ENCODE peak calls at places on chromosomes 3 and 15, in nine cellular contexts. H is prostate gland, S is suprapubic skin, J is spleen, X is GM23338, E is sigmoid colon, U is HL-60, P is endothelial cell of umbilical vein, M is HCT116. G is an unnamed sample. For H3K27me3, the result is how much of the 10 kb centered on the place peaks cover.

GRCh38 chr15:70502576-70502975 is 260.8 kb downstream of the UACA start:
- DNase-seq in H (no peak), S (no peak), J (peak), X (no peak), E (no peak), U (no peak), P (no peak), M (no peak), G (no peak)

GRCh38 chr15:56794923-56795329 is 61.6 kb upstream of the ZNF280D start:
- DNase-seq in H (no peak), S (no peak), J (no peak), X (no peak), E (no peak), U (no peak), P (no peak), M (no peak), G (no peak)

GRCh38 chr15:68641376-68641775 is 62.6 kb downstream of the CORO2B start:
- DNase-seq in H (no peak), S (peak), J (peak), X (no peak), E (peak), U (no peak), P (no peak), M (no peak), G (peak)

GRCh38 chr3:65350786-65351476 is 663.1 kb upstream of the ADAMTS9 start:
- DNase-seq in H (no peak), S (no peak), J (no peak), X (no peak), E (no peak), U (no peak), P (no peak), M (no peak), G (no peak)

GRCh38 chr15:51738553-51738952 is 1.1 kb upstream of the LYSMD2 start:
- DNase-seq in H (no peak), S (no peak), J (no peak), X (no peak), E (no peak), U (no peak), P (no peak), M (no peak), G (no peak)

GRCh38 chr3:195836736-195837135 is 25.0 kb upstream of the MUC4 start:
- DNase-seq in H (no peak), S (no peak), J (no peak), X (no peak), E (no peak), U (no peak), P (no peak), M (no peak), G (no peak)

GRCh38 chr3:72255736-72256559 is 471.0 kb upstream of the PROK2 start:
- DNase-seq in H (peak), S (no peak), J (peak), X (peak), E (peak), U (no peak), P (peak), M (no peak), G (peak)

GRCh38 chr3:139310474-139310933 is 33.3 kb upstream of the MRPS22 start:
- DNase-seq in H (no peak), S (no peak), J (no peak), X (no peak), E (no peak), U (no peak), P (no peak), M (peak), G (no peak)

GRCh38 chr3:56980798-56981390 is 79.6 kb upstream of the SPATA12 start:
- DNase-seq in H (no peak), S (no peak), J (no peak), X (no peak), E (no peak), U (peak), P (peak), M (peak), G (no peak)

GRCh38 chr3:112333386-112334334 is 704 bp downstream of the CD200 start:
- DNase-seq in H (peak), S (no peak), J (peak), X (peak), E (no peak), U (no peak), P (peak), M (no peak), G (no peak)

GRCh38 chr3:40302784-40303183 is 6.7 kb upstream of the EIF1B start:
- DNase-seq in H (no peak), S (no peak), J (no peak), X (no peak), E (no peak), U (no peak), P (no peak), M (no peak), G (no peak)

GRCh38 chr3:11499144-11499543 is 144.6 kb downstream of the VGLL4 start:
- DNase-seq in H (no peak), S (no peak), J (no peak), X (no peak), E (no peak), U (no peak), P (peak), M (no peak), G (no peak)

GRCh38 chr15:27671794-27672438 is 427.2 kb downstream of the OCA2 start:
- DNase-seq in H (no peak), S (no peak), J (no peak), X (no peak), E (no peak), U (no peak), P (no peak), M (no peak), G (no peak)

GRCh38 chr15:36682091-36682490 is 102.7 kb downstream of the CDIN1 start:
- DNase-seq in H (no peak), S (no peak), J (no peak), X (no peak), E (no peak), U (no peak), P (peak), M (no peak), G (no peak)

GRCh38 chr3:150555859-150556436 is 9.4 kb downstream of the EIF2A start:
- DNase-seq in H (no peak), S (no peak), J (no peak), X (no peak), E (no peak), U (no peak), P (peak), M (no peak), G (no peak)

GRCh38 chr3:189967254-189967865 is 153.3 kb downstream of the P3H2 start:
- DNase-seq in H (peak), S (no peak), J (no peak), X (peak), E (no peak), U (peak), P (peak), M (peak), G (no peak)

GRCh38 chr3:127027811-127028548 is 45.1 kb downstream of the PLXNA1 start:
- DNase-seq in H (no peak), S (no peak), J (no peak), X (no peak), E (no peak), U (no peak), P (no peak), M (no peak), G (no peak)
- TF ChIP-seq POLR2AphosphoS5 in H (no peak), S (no peak), J (peak), X (no peak), E (no peak), U (no peak), P (no peak), M (no peak), G (no peak)

GRCh38 chr3:144343343-144343742 is 371.7 kb downstream of the DIPK2A start:
- DNase-seq in H (no peak), S (no peak), J (no peak), X (no peak), E (no peak), U (no peak), P (no peak), M (no peak), G (no peak)
- H3K27me3 ChIP-seq in H (under half), S (under half), J (under half), X (under half), E (under half), U (under half), P (under half), M (under half), G (under half)

GRCh38 chr3:119557874-119558264 is 1.5 kb downstream of the CD80 start:
- DNase-seq in H (no peak), S (no peak), J (no peak), X (no peak), E (no peak), U (no peak), P (no peak), M (no peak), G (no peak)

GRCh38 chr3:119555309-119555735 is 4.1 kb downstream of the CD80 start:
- DNase-seq in H (no peak), S (no peak), J (peak), X (no peak), E (no peak), U (no peak), P (peak), M (no peak), G (no peak)

GRCh38 chr3:119558528-119559339 is 680 bp downstream of the CD80 start:
- DNase-seq in H (no peak), S (no peak), J (no peak), X (no peak), E (no peak), U (no peak), P (no peak), M (no peak), G (no peak)

GRCh38 chr3:119555929-119556328 is 3.5 kb downstream of the CD80 start:
- DNase-seq in H (no peak), S (no peak), J (no peak), X (no peak), E (no peak), U (no peak), P (no peak), M (no peak), G (no peak)

GRCh38 chr3:119557192-119557873 is 2.1 kb downstream of the CD80 start:
- DNase-seq in H (no peak), S (no peak), J (no peak), X (no peak), E (no peak), U (no peak), P (no peak), M (no peak), G (no peak)
- H3K4me3 ChIP-seq in H (no peak), S (no peak), J (no peak), X (no peak), E (no peak), U (no peak), P (no peak), M (no peak), G (no peak)

DNA sequence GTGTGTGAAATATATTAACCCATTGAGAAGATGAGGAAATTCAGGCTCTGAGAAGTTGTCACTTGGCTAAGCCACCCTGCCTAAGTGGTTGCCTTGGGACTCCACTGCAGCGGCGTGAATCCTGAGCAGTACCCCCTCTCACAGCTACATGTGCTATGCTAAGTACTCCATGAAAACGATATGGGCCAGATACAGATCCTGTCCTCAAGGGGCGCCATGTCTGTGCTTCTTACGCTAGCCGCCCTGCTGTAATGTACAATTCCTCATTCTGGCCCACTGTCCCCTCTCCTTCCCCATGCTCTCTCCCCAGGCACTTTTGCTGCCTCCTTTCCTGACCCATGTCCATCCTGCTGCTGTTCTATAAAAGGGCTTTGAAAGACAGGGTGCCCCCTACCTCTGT is 140.3 kb downstream of the FEZF2 start:
- DNase-seq in H (no peak), S (no peak), J (no peak), X (peak), E (no peak), U (no peak), P (no peak), M (no peak), G (no peak)
- TF ChIP-seq POLR2AphosphoS5 in H (no peak), S (no peak), J (no peak), X (no peak), E (no peak), U (no peak), P (no peak), M (no peak), G (no peak)

DNA sequence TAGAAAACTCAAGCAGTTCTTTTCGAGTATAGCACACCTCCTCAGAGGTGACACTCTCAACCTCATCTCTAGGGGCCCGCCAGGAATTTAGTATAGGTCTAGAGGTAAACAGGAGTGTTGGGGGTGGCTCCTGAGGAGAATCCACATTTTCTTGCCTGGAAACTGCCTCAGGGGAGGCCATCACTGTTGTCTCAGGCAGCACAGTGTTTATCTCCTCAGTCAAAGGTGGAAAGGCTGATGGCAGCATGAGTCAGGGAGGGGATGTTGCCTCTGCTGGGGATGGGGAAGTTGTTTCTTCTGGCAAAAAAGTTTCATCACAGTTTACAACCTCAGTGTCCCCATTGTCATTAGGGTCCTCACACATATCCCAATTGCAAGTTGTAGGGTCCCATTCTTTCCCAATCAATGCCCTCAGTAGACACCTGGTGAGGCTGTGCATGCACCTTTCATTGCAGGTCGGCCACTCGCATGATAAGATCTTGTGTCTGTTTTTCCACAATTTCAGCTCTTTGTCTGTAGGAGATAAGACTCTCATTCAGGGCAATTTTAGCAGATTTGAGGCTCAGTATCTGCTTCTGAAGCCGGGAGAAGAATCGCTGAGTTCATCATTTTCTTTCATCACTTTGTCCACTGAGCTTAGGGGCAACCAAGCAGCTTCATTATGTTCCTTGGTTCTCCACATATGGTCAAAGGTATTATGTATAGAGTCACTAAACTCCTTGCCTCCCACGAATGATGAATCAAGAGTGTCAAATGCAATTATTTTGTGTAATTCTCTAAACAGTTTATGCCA is 25.8 kb downstream of the NAALADL2 start:
- DNase-seq in H (no peak), S (no peak), J (no peak), X (no peak), E (no peak), U (no peak), P (no peak), M (no peak), G (no peak)
- H3K27me3 ChIP-seq in H (under half), S (under half), J (under half), X (under half), E (under half), U (under half), P (under half), M (under half), G (under half)

GRCh38 chr3:14404396-14405119 is 2.2 kb downstream of the SLC6A6 start:
- DNase-seq in H (no peak), S (no peak), J (no peak), X (no peak), E (no peak), U (no peak), P (no peak), M (no peak), G (no peak)
- H3K4me3 ChIP-seq in H (no peak), S (peak), J (peak), X (peak), E (no peak), U (peak), P (no peak), M (peak), G (peak)

GRCh38 chr15:85840079-85840801 is 45.5 kb upstream of the KLHL25 start:
- DNase-seq in H (peak), S (peak), J (peak), X (peak), E (peak), U (peak), P (peak), M (peak), G (peak)
- TF ChIP-seq POLR2AphosphoS5 in H (peak), S (no peak), J (peak), X (no peak), E (no peak), U (no peak), P (no peak), M (no peak), G (no peak)

GRCh38 chr3:123686254-123686653 is 101.4 kb upstream of the HACD2 start:
- DNase-seq in H (no peak), S (no peak), J (no peak), X (no peak), E (no peak), U (no peak), P (no peak), M (no peak), G (no peak)

GRCh38 chr3:123684636-123685035 is 99.8 kb upstream of the HACD2 start:
- DNase-seq in H (no peak), S (no peak), J (no peak), X (no peak), E (no peak), U (no peak), P (no peak), M (no peak), G (no peak)

GRCh38 chr3:123685780-123686179 is 100.9 kb upstream of the HACD2 start:
- DNase-seq in H (no peak), S (no peak), J (no peak), X (no peak), E (no peak), U (no peak), P (no peak), M (no peak), G (no peak)

GRCh38 chr3:123683755-123684154 is 98.9 kb upstream of the HACD2 start:
- DNase-seq in H (no peak), S (no peak), J (no peak), X (no peak), E (no peak), U (no peak), P (no peak), M (no peak), G (no peak)

GRCh38 chr3:123683146-123683545 is 98.3 kb upstream of the HACD2 start:
- DNase-seq in H (no peak), S (no peak), J (no peak), X (no peak), E (no peak), U (no peak), P (no peak), M (no peak), G (no peak)
- H3K27me3 ChIP-seq in H (under half), S (under half), J (under half), X (under half), E (under half), U (under half), P (under half), M (under half), G (under half)

G was measured in breast epithelium.